ENCODE peak calls at places on chromosome 1, in ten cellular contexts. I, N, J, G, U, B, H, S, Y and W are unnamed samples.

GRCh38 chr1:96515925-96516324 is 205.7 kb upstream of the PTBP2 start:
- DNase-seq in I (no peak), N (no peak), J (no peak), G (no peak), U (no peak), B (no peak), H (no peak), S (no peak), Y (no peak), W (no peak)

GRCh38 chr1:17119076-17119743 is at the start of gene PADI2:
- DNase-seq in I (peak; percentile 61), N (no peak), J (peak; percentile 71), G (no peak), U (peak; percentile 72), B (peak; percentile 59), H (peak; percentile 89), S (peak; percentile 22), Y (peak; percentile 19), W (no peak)

GRCh38 chr1:43309626-43310025 is 8.8 kb downstream of the TIE1 start:
- DNase-seq in I (no peak), N (no peak), J (no peak), G (no peak), U (no peak), B (peak; percentile 40), H (no peak), S (no peak), Y (no peak), W (no peak)

GRCh38 chr1:174274452-174274851 is 115.1 kb downstream of the RABGAP1L start:
- DNase-seq in I (no peak), N (no peak), J (no peak), G (no peak), U (peak; percentile 5), B (no peak), H (no peak), S (no peak), Y (no peak), W (no peak)

GRCh38 chr1:11924334-11925195 is 1.7 kb downstream of the KIAA2013 start:
- DNase-seq in I (no peak), N (no peak), J (no peak), G (no peak), U (peak; percentile 55), B (no peak), H (no peak), S (no peak), Y (no peak), W (no peak)

GRCh38 chr1:36920801-36921405 is 113.4 kb downstream of the GRIK3 start:
- DNase-seq in I (no peak), N (no peak), J (no peak), G (no peak), U (no peak), B (no peak), H (peak; percentile 32), S (no peak), Y (no peak), W (no peak)

GRCh38 chr1:45566722-45567121 is 16.1 kb downstream of the AKR1A1 start:
- DNase-seq in I (peak; percentile 61), N (peak; percentile 23), J (no peak), G (no peak), U (no peak), B (no peak), H (no peak), S (no peak), Y (peak; percentile 32), W (no peak)

GRCh38 chr1:154496381-154496780 is 5.6 kb upstream of the TDRD10 start:
- DNase-seq in I (no peak), N (no peak), J (no peak), G (no peak), U (no peak), B (no peak), H (no peak), S (no peak), Y (no peak), W (no peak)

GRCh38 chr1:41537788-41538351 is 53.4 kb upstream of the EDN2 start:
- DNase-seq in I (peak; percentile 80), N (no peak), J (peak; percentile 59), G (peak; percentile 84), U (no peak), B (no peak), H (no peak), S (peak; percentile 96), Y (peak; percentile 83), W (peak; percentile 63)

GRCh38 chr1:78323311-78323710 is 167.5 kb upstream of the PTGFR start:
- DNase-seq in I (no peak), N (no peak), J (no peak), G (peak; percentile 18), U (no peak), B (peak; percentile 30), H (no peak), S (no peak), Y (no peak), W (no peak)

GRCh38 chr1:15452216-15452615 is 4.3 kb upstream of the CELA2A start:
- DNase-seq in I (no peak), N (no peak), J (no peak), G (no peak), U (no peak), B (no peak), H (no peak), S (peak; percentile 36), Y (peak; percentile 52), W (no peak)

GRCh38 chr1:91124989-91125417 is 103.2 kb upstream of the ZNF644 start:
- DNase-seq in I (no peak), N (no peak), J (no peak), G (no peak), U (peak; percentile 46), B (no peak), H (no peak), S (no peak), Y (no peak), W (no peak)

GRCh38 chr1:118155106-118155505 is 29.9 kb downstream of the SPAG17 start:
- DNase-seq in I (no peak), N (no peak), J (no peak), G (no peak), U (no peak), B (no peak), H (no peak), S (no peak), Y (no peak), W (no peak)

GRCh38 chr1:245788269-245788668 is 633.5 kb downstream of the KIF26B start:
- DNase-seq in I (no peak), N (no peak), J (no peak), G (peak; percentile 93), U (no peak), B (peak; percentile 92), H (no peak), S (peak; percentile 97), Y (peak; percentile 97), W (peak; percentile 92)

GRCh38 chr1:20402585-20403422 is 83.2 kb downstream of the CAMK2N1 start:
- DNase-seq in I (no peak), N (no peak), J (no peak), G (no peak), U (no peak), B (no peak), H (no peak), S (no peak), Y (no peak), W (no peak)

GRCh38 chr1:86687595-86687994 is 16.8 kb upstream of the SH3GLB1 start:
- DNase-seq in I (no peak), N (no peak), J (no peak), G (no peak), U (no peak), B (no peak), H (no peak), S (peak; percentile 40), Y (peak; percentile 31), W (no peak)
- TF ChIP-seq CTCF in I (peak; percentile 29), N (no peak), J (no peak), G (no peak), U (no peak), B (peak; percentile 7), H (no peak), S (no peak), Y (no peak), W (no peak)

GRCh38 chr1:55039342-55040082 is at the start of gene PCSK9:
- DNase-seq in I (no peak), N (no peak), J (no peak), G (no peak), U (no peak), B (peak; percentile 77), H (peak; percentile 84), S (peak; percentile 37), Y (peak; percentile 66), W (no peak)
- H3K4me3 ChIP-seq in I (peak within 1 kb of the TSS; percentile 50), N (peak within 1 kb of the TSS; percentile 2), J (peak within 1 kb of the TSS; percentile 37), G (peak within 1 kb of the TSS; percentile 4), U (no peak within 1 kb of the TSS), B (peak within 1 kb of the TSS; percentile 18), H (peak within 1 kb of the TSS; percentile 48), S (peak within 1 kb of the TSS; percentile 49), Y (peak within 1 kb of the TSS; percentile 61), W (peak within 1 kb of the TSS; percentile 41)

GRCh38 chr1:98761238-98761637 is 99.7 kb downstream of the SNX7 start:
- DNase-seq in I (no peak), N (no peak), J (no peak), G (no peak), U (peak; percentile 5), B (peak; percentile 7), H (no peak), S (peak; percentile 11), Y (peak; percentile 1), W (no peak)
- TF ChIP-seq CTCF in I (no peak), N (no peak), J (no peak), G (peak; percentile 4), U (no peak), B (peak; percentile 2), H (peak; percentile 54), S (no peak), Y (no peak), W (peak; percentile 26)

DNA sequence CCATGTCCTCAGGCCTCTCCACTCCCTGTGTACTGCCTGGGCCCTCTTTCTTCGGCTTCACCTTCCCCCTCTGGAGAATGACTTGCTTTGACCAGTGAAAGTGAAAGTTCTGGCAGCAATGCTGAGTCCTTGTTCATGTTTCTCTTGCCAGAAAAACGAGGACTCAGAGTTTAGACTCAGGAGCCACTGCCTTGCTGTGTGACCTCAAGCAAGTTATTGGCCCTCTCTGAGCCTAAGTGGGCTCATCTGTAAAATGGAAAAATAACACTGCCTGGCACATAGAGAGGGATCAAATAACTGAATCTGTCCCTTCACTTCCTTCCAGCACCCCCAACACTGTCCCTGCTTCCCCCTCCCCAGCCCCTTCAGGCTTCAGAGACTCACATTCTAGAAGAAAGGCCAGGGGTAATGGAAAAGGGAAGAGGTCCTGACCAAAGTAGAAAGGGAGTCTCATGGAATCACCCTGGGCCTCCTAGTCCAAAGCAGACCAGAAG is 1.6 kb downstream of the C1QA start:
- DNase-seq in I (no peak), N (no peak), J (no peak), G (no peak), U (no peak), B (no peak), H (no peak), S (no peak), Y (no peak), W (no peak)
- H3K4me3 ChIP-seq in I (peak overlapping the region; percentile 44), N (no peak overlapping the region), J (peak overlapping the region; percentile 15), G (no peak overlapping the region), U (no peak overlapping the region), B (no peak overlapping the region), H (no peak overlapping the region), S (no peak overlapping the region), Y (no peak overlapping the region), W (no peak overlapping the region)

DNA sequence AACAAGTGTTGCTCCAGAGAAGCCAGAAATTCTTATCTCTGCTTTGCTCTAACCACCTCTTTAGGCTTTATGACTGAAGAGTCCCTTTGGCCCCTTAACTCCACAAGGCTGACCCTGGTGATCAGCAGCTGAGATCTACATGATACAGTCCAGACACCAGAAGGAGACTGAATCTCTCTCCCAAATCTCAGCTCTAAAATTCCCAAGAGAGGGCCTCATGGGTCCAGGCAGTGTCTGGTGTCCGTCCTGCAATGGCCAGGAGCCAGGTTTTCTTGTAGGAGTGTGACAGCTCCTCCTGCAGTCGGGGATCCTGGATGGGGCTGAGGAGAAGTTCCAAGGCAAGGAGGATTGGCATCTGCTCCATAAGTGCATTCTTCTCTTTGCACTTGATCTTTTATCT is 35.3 kb downstream of the L1TD1 start:
- DNase-seq in I (no peak), N (no peak), J (no peak), G (no peak), U (no peak), B (no peak), H (no peak), S (no peak), Y (no peak), W (no peak)
- TF ChIP-seq CTCF in I (no peak), N (no peak), J (no peak), G (no peak), U (no peak), B (no peak), H (no peak), S (no peak), Y (no peak), W (no peak)